ENCODE peak calls at places on chromosomes 11 and 22, in four cellular contexts. C, I, R and J are unnamed samples.

GRCh38 chr11:14642873-14643696 is 519 bp upstream of the PDE3B start:
- DNase-seq in C (peak), I (no peak), R (no peak), J (no peak)

GRCh38 chr11:12824281-12825041 is 150.2 kb downstream of the TEAD1 start:
- DNase-seq in C (peak), I (no peak), R (no peak), J (no peak)

GRCh38 chr11:46387456-46387855 is 4.1 kb downstream of the CHRM4 start:
- DNase-seq in C (no peak), I (no peak), R (no peak), J (no peak)

GRCh38 chr11:121445071-121445768 is 6.9 kb upstream of the SORL1 start:
- DNase-seq in C (no peak), I (no peak), R (no peak), J (no peak)

GRCh38 chr11:65403607-65404121 is 17.2 kb downstream of the FRMD8 start:
- DNase-seq in C (no peak), I (no peak), R (no peak), J (no peak)

GRCh38 chr11:35798423-35798822 is 135.8 kb downstream of the TRIM44 start:
- DNase-seq in C (no peak), I (peak), R (peak), J (no peak)

GRCh38 chr11:44005956-44006355 is 41.8 kb upstream of the ACCSL start:
- DNase-seq in C (no peak), I (no peak), R (no peak), J (no peak)

GRCh38 chr11:37422511-37422910 is 824.5 kb upstream of the RAG2 start:
- DNase-seq in C (no peak), I (peak), R (no peak), J (no peak)

GRCh38 chr11:61140416-61140815 is 20.8 kb downstream of the VPS37C start:
- DNase-seq in C (no peak), I (no peak), R (no peak), J (no peak)

GRCh38 chr22:24697671-24698082 is 76.8 kb downstream of the PIWIL3 start:
- DNase-seq in C (no peak), I (no peak), R (no peak), J (no peak)

GRCh38 chr11:75350743-75351540 is 519 bp downstream of the ARRB1 start:
- DNase-seq in C (peak), I (peak), R (peak), J (no peak)

GRCh38 chr22:35868938-35869337 is 151.3 kb downstream of the APOL5 start:
- DNase-seq in C (peak), I (peak), R (peak), J (no peak)

GRCh38 chr11:116830184-116830912 is 641 bp downstream of the APOC3 start:
- DNase-seq in C (no peak), I (no peak), R (no peak), J (no peak)

GRCh38 chr11:65366340-65366773 is 11.8 kb downstream of the TIGD3 start:
- DNase-seq in C (peak), I (peak), R (peak), J (peak)

GRCh38 chr11:64231536-64231935 is 1.2 kb downstream of the DNAJC4 start:
- DNase-seq in C (no peak), I (no peak), R (no peak), J (no peak)

GRCh38 chr11:105915036-105915435 is 107.0 kb downstream of the MSANTD4 start:
- DNase-seq in C (peak), I (no peak), R (no peak), J (no peak)

GRCh38 chr11:35270342-35270741 is 131.4 kb downstream of the CD44 start:
- DNase-seq in C (no peak), I (no peak), R (no peak), J (no peak)

GRCh38 chr11:115990004-115990447 is 485.8 kb upstream of the CADM1 start:
- DNase-seq in C (peak), I (no peak), R (no peak), J (no peak)

GRCh38 chr11:129323896-129324522 is 51.6 kb upstream of the BARX2 start:
- DNase-seq in C (no peak), I (no peak), R (no peak), J (no peak)

GRCh38 chr11:134459246-134460043 is 47.4 kb upstream of the B3GAT1 start:
- DNase-seq in C (no peak), I (no peak), R (no peak), J (no peak)

GRCh38 chr22:27419473-27419872 is 382.1 kb downstream of the MN1 start:
- DNase-seq in C (no peak), I (no peak), R (peak), J (no peak)

GRCh38 chr11:116357769-116358544 is 414.8 kb downstream of the BUD13 start:
- DNase-seq in C (peak), I (no peak), R (peak), J (no peak)

GRCh38 chr22:36048911-36049677 is 20.5 kb upstream of the RBFOX2 start:
- DNase-seq in C (no peak), I (peak), R (peak), J (no peak)

GRCh38 chr11:96188625-96189006 is 154.4 kb downstream of the MAML2 start:
- DNase-seq in C (no peak), I (no peak), R (peak), J (no peak)

GRCh38 chr11:130102457-130103249 is 33.0 kb downstream of the APLP2 start:
- DNase-seq in C (no peak), I (no peak), R (no peak), J (no peak)

GRCh38 chr22:22032906-22033802 is 50.6 kb upstream of the TOP3B start:
- DNase-seq in C (no peak), I (no peak), R (no peak), J (no peak)
- TF ChIP-seq EZH2 in C (no peak), I (no peak), R (no peak), J (no peak)

GRCh38 chr11:117875397-117876048 is 935 bp downstream of the FXYD6 start:
- DNase-seq in C (peak), I (no peak), R (no peak), J (no peak)

GRCh38 chr11:117876049-117876340 is 463 bp downstream of the FXYD6 start:
- DNase-seq in C (no peak), I (no peak), R (no peak), J (no peak)

GRCh38 chr11:117876341-117877119 is at the start of gene FXYD6:
- DNase-seq in C (peak), I (no peak), R (peak), J (no peak)

GRCh38 chr11:117878314-117878938 is 2.0 kb upstream of the FXYD6 start:
- DNase-seq in C (no peak), I (no peak), R (no peak), J (no peak)

DNA sequence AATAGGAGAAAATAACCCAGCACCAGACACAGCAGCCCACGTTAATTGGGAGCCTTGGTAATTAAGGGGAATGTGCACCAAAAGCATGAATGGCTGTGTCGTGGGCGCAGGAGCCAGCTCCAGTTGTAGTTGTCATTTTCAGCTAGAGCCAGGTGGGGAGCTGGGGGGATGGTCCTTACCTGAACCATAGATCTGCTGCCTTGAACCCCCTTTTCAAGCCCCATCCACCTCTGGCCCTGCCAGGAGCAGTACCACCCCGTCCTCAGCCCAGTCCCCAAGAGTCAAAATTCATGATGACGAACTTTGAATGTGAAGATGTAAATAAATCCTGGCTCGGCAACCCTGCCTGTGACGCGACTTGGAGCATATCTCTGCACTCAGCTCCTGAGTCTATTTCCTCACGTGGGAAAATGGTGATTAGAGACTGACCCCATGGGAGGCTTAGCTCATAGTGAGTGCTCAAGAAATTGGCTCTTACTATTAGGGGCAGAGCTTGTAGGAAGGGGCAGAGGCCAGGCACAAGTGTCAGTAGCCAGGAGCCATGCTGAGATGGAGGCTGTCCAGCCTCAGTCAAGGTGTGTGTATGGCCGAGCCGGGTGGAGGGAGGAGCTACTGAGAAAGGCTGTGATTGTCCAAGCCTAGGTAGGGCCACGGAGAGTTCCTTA is 794 bp upstream of the FXYD6 start:
- DNase-seq in C (peak), I (no peak), R (no peak), J (no peak)
- TF ChIP-seq EZH2 in C (no peak), I (no peak), R (peak), J (no peak)

GRCh38 chr11:16784671-16785070 is 46.2 kb downstream of the C11orf58 start:
- DNase-seq in C (no peak), I (no peak), R (no peak), J (no peak)
- TF ChIP-seq EZH2 in C (no peak), I (no peak), R (no peak), J (no peak)

DNA sequence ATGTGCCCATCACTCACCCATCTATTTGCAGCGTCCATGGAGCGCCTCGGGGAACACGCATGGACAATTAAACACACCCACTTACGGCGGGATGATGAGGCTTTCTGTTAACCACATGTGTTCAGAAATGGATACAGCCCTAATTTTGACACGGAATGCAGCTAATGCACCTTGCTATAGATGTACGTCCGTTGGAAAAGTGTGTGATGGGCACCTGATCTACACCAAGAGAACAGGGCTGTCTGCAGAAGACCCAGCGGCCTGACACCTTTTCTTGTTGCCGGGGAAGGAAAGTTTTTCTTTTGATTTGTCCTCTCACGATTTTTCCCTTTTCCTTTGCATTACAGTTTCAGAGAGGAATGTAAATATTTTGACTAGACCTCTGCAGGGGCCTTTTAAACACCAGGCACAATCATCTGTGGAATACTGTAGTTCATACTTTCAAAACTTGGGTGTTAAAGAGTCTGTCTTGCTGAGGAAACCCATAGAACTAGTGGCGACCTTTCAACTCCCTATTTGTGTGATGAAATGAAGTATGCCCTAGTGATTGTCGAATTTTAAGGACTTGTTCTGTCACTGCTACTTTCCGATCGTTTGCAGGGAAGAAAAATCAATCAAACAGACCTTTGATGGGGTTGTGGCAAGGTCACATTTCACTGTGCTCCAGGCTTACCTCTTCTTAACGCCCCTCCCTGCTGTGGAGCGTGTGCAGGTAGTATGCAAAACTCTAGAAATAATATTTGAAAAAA is 16.5 kb upstream of the PAX6 start:
- DNase-seq in C (peak), I (no peak), R (peak), J (no peak)
- TF ChIP-seq EZH2 in C (peak), I (no peak), R (peak), J (no peak)

GRCh38 chr11:67372232-67372992 is 986 bp downstream of the CLCF1 start:
- DNase-seq in C (peak), I (no peak), R (no peak), J (no peak)
- TF ChIP-seq EZH2 in C (peak), I (no peak), R (no peak), J (no peak)

GRCh38 chr11:69702769-69703510 is 882 bp downstream of the FGF19 start:
- DNase-seq in C (peak), I (no peak), R (no peak), J (no peak)
- TF ChIP-seq EZH2 in C (no peak), I (no peak), R (peak), J (no peak)

GRCh38 chr11:103773537-103773936 is 262.9 kb upstream of the DDI1 start:
- DNase-seq in C (no peak), I (no peak), R (no peak), J (no peak)
- TF ChIP-seq EZH2 in C (no peak), I (no peak), R (no peak), J (no peak)

GRCh38 chr22:19714320-19715252 is at the start of gene SEPTIN5:
- DNase-seq in C (no peak), I (no peak), R (no peak), J (no peak)
- TF ChIP-seq EZH2 in C (no peak), I (no peak), R (no peak), J (no peak)

DNA sequence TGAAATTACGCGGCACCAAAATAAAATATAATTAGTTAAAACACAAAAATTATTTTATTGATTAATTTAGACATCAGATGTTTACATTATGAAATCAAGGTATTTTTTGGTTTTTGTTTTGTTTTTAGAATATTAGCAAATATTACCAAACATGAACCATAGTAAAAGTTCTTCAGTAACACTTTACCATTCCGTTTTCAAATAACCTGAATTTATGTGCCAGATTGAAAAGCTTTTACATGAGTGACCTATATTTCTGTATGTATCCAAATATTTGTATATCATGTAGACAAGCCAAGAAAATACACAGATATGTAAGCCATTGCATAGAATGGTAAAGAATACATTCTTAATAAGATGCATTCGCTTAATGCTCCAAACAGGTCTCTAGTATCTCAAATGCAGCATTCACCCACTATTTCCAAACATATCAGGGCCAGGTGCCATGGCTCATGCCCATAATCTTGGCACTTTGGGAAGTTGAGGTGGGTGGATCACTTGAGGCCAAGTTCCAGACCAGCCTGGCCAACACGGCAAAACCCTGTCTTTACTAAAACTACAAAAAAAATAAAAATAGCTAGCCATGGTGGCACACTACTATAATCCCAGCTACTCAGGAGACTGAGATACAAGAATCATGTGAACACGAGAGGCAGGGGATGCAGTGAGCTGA is 102.4 kb upstream of the SERPIND1 start:
- DNase-seq in C (no peak), I (no peak), R (no peak), J (no peak)
- TF ChIP-seq EZH2 in C (no peak), I (no peak), R (no peak), J (no peak)